ENCODE peak calls at places on chromosomes 2 and 18, in six cellular contexts. One of them, this sample, is unnamed.
A peak's percentile ranks its signal among the peaks of the same experiment; 100 is the strongest.

GRCh38 chr2:156466739-156467405 is 30.7 kb downstream of the GPD2 start:
- DNase-seq in fibroblast of lung: peak; percentile 83
- DNase-seq in AG04450: no peak
- DNase-seq in neural progenitor cell: no peak
- DNase-seq in lower lobe of right lung: no peak
- DNase-seq in lung: peak; percentile 34
- DNase-seq in this sample: peak; percentile 76

GRCh38 chr2:166376873-166377272 is 1.1 kb upstream of the SCN9A start:
- DNase-seq in lung: no peak
- DNase-seq in neural progenitor cell: no peak
- DNase-seq in AG04450: no peak
- DNase-seq in fibroblast of lung: no peak
- DNase-seq in lower lobe of right lung: no peak
- DNase-seq in this sample: no peak

GRCh38 chr2:232522014-232522854 is 2.0 kb downstream of the PRSS56 start:
- DNase-seq in fibroblast of lung: no peak
- DNase-seq in lower lobe of right lung: peak; percentile 72
- DNase-seq in neural progenitor cell: peak; percentile 77
- DNase-seq in lung: peak; percentile 41
- DNase-seq in AG04450: no peak
- DNase-seq in this sample: no peak

GRCh38 chr2:162492225-162492624 is 148.3 kb downstream of the GCA start:
- DNase-seq in AG04450: no peak
- DNase-seq in lung: no peak
- DNase-seq in lower lobe of right lung: no peak
- DNase-seq in fibroblast of lung: no peak
- DNase-seq in neural progenitor cell: no peak
- DNase-seq in this sample: no peak

GRCh38 chr2:128404709-128405466 is 86.2 kb upstream of the HS6ST1 start:
- DNase-seq in lung: no peak
- DNase-seq in lower lobe of right lung: no peak
- DNase-seq in AG04450: no peak
- DNase-seq in neural progenitor cell: no peak
- DNase-seq in fibroblast of lung: no peak
- DNase-seq in this sample: no peak

GRCh38 chr2:26617259-26618083 is 23.7 kb downstream of the CIB4 start:
- DNase-seq in neural progenitor cell: peak; percentile 56
- DNase-seq in AG04450: no peak
- DNase-seq in lower lobe of right lung: no peak
- DNase-seq in fibroblast of lung: no peak
- DNase-seq in lung: no peak
- DNase-seq in this sample: no peak

GRCh38 chr18:78673516-78674321 is 305.9 kb upstream of the SALL3 start:
- DNase-seq in neural progenitor cell: no peak
- DNase-seq in lower lobe of right lung: no peak
- DNase-seq in fibroblast of lung: no peak
- DNase-seq in AG04450: no peak
- DNase-seq in lung: no peak
- DNase-seq in this sample: no peak

GRCh38 chr2:36597532-36598377 is at the start of gene FEZ2:
- DNase-seq in AG04450: peak; percentile 29
- DNase-seq in neural progenitor cell: peak; percentile 97
- DNase-seq in lung: peak; percentile 79
- DNase-seq in lower lobe of right lung: peak; percentile 86
- DNase-seq in fibroblast of lung: peak; percentile 74
- DNase-seq in this sample: peak; percentile 49

GRCh38 chr2:152718909-152719645 is 657 bp downstream of the ARL6IP6 start:
- DNase-seq in lower lobe of right lung: no peak
- DNase-seq in fibroblast of lung: peak; percentile 38
- DNase-seq in AG04450: no peak
- DNase-seq in lung: peak; percentile 52
- DNase-seq in neural progenitor cell: peak; percentile 80
- DNase-seq in this sample: no peak

GRCh38 chr2:113117594-113118262 is 9.7 kb upstream of the IL1RN start:
- DNase-seq in lung: peak; percentile 52
- DNase-seq in neural progenitor cell: no peak
- DNase-seq in AG04450: peak; percentile 7
- DNase-seq in fibroblast of lung: peak; percentile 73
- DNase-seq in lower lobe of right lung: peak; percentile 56
- DNase-seq in this sample: peak; percentile 96

GRCh38 chr2:86194751-86195054 is 559 bp downstream of the IMMT start:
- DNase-seq in fibroblast of lung: no peak
- DNase-seq in lower lobe of right lung: no peak
- DNase-seq in AG04450: no peak
- DNase-seq in neural progenitor cell: no peak
- DNase-seq in lung: peak; percentile 95
- DNase-seq in this sample: no peak

GRCh38 chr2:27737676-27738348 is 33.7 kb upstream of the MRPL33 start:
- DNase-seq in lower lobe of right lung: no peak
- DNase-seq in fibroblast of lung: peak; percentile 82
- DNase-seq in lung: no peak
- DNase-seq in neural progenitor cell: no peak
- DNase-seq in AG04450: peak; percentile 7
- DNase-seq in this sample: no peak

GRCh38 chr18:11963991-11964484 is 17.3 kb upstream of the IMPA2 start:
- DNase-seq in lower lobe of right lung: no peak
- DNase-seq in neural progenitor cell: peak; percentile 37
- DNase-seq in fibroblast of lung: no peak
- DNase-seq in lung: no peak
- DNase-seq in AG04450: no peak
- DNase-seq in this sample: no peak

GRCh38 chr2:205696541-205697441 is 14.5 kb downstream of the NRP2 start:
- DNase-seq in lower lobe of right lung: no peak
- DNase-seq in neural progenitor cell: peak; percentile 57
- DNase-seq in fibroblast of lung: no peak
- DNase-seq in lung: no peak
- DNase-seq in AG04450: no peak
- DNase-seq in this sample: no peak

GRCh38 chr2:239275037-239275685 is 125.7 kb downstream of the HDAC4 start:
- DNase-seq in fibroblast of lung: peak; percentile 98
- DNase-seq in lower lobe of right lung: peak; percentile 81
- DNase-seq in lung: peak; percentile 74
- DNase-seq in neural progenitor cell: no peak
- DNase-seq in AG04450: peak; percentile 89
- DNase-seq in this sample: peak; percentile 94

GRCh38 chr2:237351796-237352195 is 62.2 kb downstream of the COL6A3 start:
- DNase-seq in lung: no peak
- DNase-seq in AG04450: no peak
- DNase-seq in lower lobe of right lung: no peak
- DNase-seq in fibroblast of lung: no peak
- DNase-seq in neural progenitor cell: no peak
- DNase-seq in this sample: no peak

GRCh38 chr18:67132919-67133318 is 383.6 kb downstream of the DSEL start:
- DNase-seq in neural progenitor cell: no peak
- DNase-seq in lung: no peak
- DNase-seq in lower lobe of right lung: no peak
- DNase-seq in AG04450: no peak
- DNase-seq in fibroblast of lung: no peak
- DNase-seq in this sample: no peak

GRCh38 chr2:237482485-237482884 is 4.6 kb upstream of the MLPH start:
- DNase-seq in fibroblast of lung: peak; percentile 90
- DNase-seq in lower lobe of right lung: peak; percentile 94
- DNase-seq in lung: peak; percentile 89
- DNase-seq in AG04450: no peak
- DNase-seq in neural progenitor cell: no peak
- DNase-seq in this sample: no peak

GRCh38 chr18:49342690-49343089 is 117.8 kb downstream of the DYM start:
- DNase-seq in lower lobe of right lung: no peak
- DNase-seq in neural progenitor cell: no peak
- DNase-seq in AG04450: no peak
- DNase-seq in lung: no peak
- DNase-seq in fibroblast of lung: peak; percentile 6
- DNase-seq in this sample: no peak

GRCh38 chr18:55546873-55547704 is 40.9 kb downstream of the TCF4 start:
- DNase-seq in neural progenitor cell: no peak
- DNase-seq in lung: no peak
- DNase-seq in lower lobe of right lung: no peak
- DNase-seq in fibroblast of lung: peak; percentile 63
- DNase-seq in AG04450: peak; percentile 39
- DNase-seq in this sample: peak; percentile 10

GRCh38 chr2:111961663-111962062 is 63.3 kb downstream of the MERTK start:
- DNase-seq in lung: no peak
- DNase-seq in lower lobe of right lung: no peak
- DNase-seq in neural progenitor cell: no peak
- DNase-seq in AG04450: no peak
- DNase-seq in fibroblast of lung: no peak
- DNase-seq in this sample: no peak

GRCh38 chr18:10015941-10016819 is 102.4 kb downstream of the VAPA start:
- DNase-seq in lung: no peak
- DNase-seq in fibroblast of lung: peak; percentile 90
- DNase-seq in neural progenitor cell: no peak
- DNase-seq in AG04450: peak; percentile 76
- DNase-seq in lower lobe of right lung: no peak
- DNase-seq in this sample: peak; percentile 62
- TF ChIP-seq CTCF in lung: no peak
- TF ChIP-seq CTCF in fibroblast of lung: peak; percentile 57
- TF ChIP-seq CTCF in neural progenitor cell: no peak
- TF ChIP-seq CTCF in AG04450: peak; percentile 64
- TF ChIP-seq CTCF in lower lobe of right lung: no peak
- TF ChIP-seq CTCF in this sample: peak; percentile 75

GRCh38 chr2:181782630-181783029 is 102.3 kb upstream of the NEUROD1 start:
- DNase-seq in fibroblast of lung: no peak
- DNase-seq in neural progenitor cell: no peak
- DNase-seq in lower lobe of right lung: no peak
- DNase-seq in AG04450: no peak
- DNase-seq in lung: no peak
- DNase-seq in this sample: no peak

GRCh38 chr2:181779288-181779871 is 99.1 kb upstream of the NEUROD1 start:
- DNase-seq in lung: no peak
- DNase-seq in lower lobe of right lung: no peak
- DNase-seq in fibroblast of lung: no peak
- DNase-seq in AG04450: no peak
- DNase-seq in neural progenitor cell: no peak
- DNase-seq in this sample: no peak

GRCh38 chr2:181780159-181781081 is 100.1 kb upstream of the NEUROD1 start:
- DNase-seq in lung: no peak
- DNase-seq in lower lobe of right lung: no peak
- DNase-seq in AG04450: no peak
- DNase-seq in neural progenitor cell: no peak
- DNase-seq in fibroblast of lung: peak; percentile 48
- DNase-seq in this sample: no peak

GRCh38 chr2:181778621-181779195 is 98.4 kb upstream of the NEUROD1 start:
- DNase-seq in neural progenitor cell: peak; percentile 31
- DNase-seq in fibroblast of lung: no peak
- DNase-seq in lung: no peak
- DNase-seq in AG04450: no peak
- DNase-seq in lower lobe of right lung: no peak
- DNase-seq in this sample: no peak

DNA sequence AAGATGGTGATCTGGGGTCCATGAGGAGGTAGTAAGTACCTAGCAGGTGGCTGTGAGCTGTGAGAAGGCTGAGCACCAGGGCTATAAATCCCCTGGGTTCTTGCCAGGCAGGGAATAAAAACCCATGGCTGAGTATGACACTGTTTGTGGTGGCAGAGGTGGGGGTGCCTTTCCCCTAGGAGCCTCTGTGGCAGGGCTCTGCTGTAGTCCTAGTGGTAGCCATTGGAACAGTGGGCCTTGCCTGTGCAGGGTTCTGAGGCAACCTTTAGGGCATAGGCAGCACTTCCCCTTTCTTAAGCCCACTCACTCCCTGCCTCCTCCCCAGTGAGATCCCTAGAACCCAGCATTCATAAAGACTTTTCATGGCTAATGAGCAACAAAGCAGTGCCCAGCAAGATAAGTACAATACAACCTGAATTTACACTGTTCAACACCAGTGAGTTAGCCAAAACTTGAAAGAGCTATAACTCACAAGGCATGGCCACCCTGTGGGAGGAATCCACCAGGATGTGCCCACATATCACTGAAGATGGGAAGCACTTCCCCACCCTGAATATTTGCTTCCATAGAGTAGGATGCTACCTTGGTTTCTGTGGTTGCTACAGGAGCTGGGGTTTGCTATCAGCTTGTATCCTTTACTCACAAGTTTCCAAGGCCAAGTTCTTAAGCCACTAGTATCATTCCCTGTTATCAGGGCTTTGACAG is 100.9 kb upstream of the NEUROD1 start:
- DNase-seq in AG04450: no peak
- DNase-seq in lung: no peak
- DNase-seq in fibroblast of lung: no peak
- DNase-seq in neural progenitor cell: no peak
- DNase-seq in lower lobe of right lung: peak; percentile 37
- DNase-seq in this sample: no peak
- TF ChIP-seq CTCF in AG04450: peak; percentile 6
- TF ChIP-seq CTCF in lung: no peak
- TF ChIP-seq CTCF in fibroblast of lung: no peak
- TF ChIP-seq CTCF in neural progenitor cell: no peak
- TF ChIP-seq CTCF in lower lobe of right lung: no peak
- TF ChIP-seq CTCF in this sample: no peak

DNA sequence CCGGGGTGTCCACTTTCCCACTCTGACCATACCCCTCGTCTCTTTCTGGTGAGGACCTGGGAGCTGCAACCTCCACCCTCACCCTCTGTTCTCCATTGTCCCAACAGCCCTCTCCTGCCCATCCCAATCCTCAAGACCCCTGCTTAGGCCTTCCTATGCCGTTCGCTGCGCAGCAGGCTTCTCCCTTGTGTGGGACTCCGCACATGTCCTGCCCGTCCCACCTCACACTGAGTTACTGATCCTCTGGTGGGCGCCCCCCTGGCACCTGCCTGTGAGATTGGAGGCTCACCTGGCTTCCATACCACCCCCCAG is 119.5 kb upstream of the SNTG2 start:
- DNase-seq in lung: no peak
- DNase-seq in AG04450: no peak
- DNase-seq in lower lobe of right lung: no peak
- DNase-seq in neural progenitor cell: no peak
- DNase-seq in fibroblast of lung: no peak
- DNase-seq in this sample: no peak
- TF ChIP-seq CTCF in lung: no peak
- TF ChIP-seq CTCF in AG04450: no peak
- TF ChIP-seq CTCF in lower lobe of right lung: no peak
- TF ChIP-seq CTCF in neural progenitor cell: no peak
- TF ChIP-seq CTCF in fibroblast of lung: no peak
- TF ChIP-seq CTCF in this sample: no peak

GRCh38 chr2:10448208-10448645 is at the start of gene ODC1:
- DNase-seq in neural progenitor cell: peak; percentile 98
- DNase-seq in lower lobe of right lung: peak; percentile 98
- DNase-seq in lung: peak; percentile 97
- DNase-seq in fibroblast of lung: peak; percentile 91
- DNase-seq in AG04450: peak; percentile 75
- DNase-seq in this sample: peak; percentile 86

GRCh38 chr2:10449838-10450691 is 1.9 kb upstream of the ODC1 start:
- DNase-seq in lung: peak; percentile 53
- DNase-seq in fibroblast of lung: no peak
- DNase-seq in lower lobe of right lung: peak; percentile 56
- DNase-seq in AG04450: no peak
- DNase-seq in neural progenitor cell: no peak
- DNase-seq in this sample: no peak

GRCh38 chr2:10449481-10449831 is 1.3 kb upstream of the ODC1 start:
- DNase-seq in fibroblast of lung: no peak
- DNase-seq in lung: no peak
- DNase-seq in neural progenitor cell: no peak
- DNase-seq in lower lobe of right lung: peak; percentile 10
- DNase-seq in AG04450: no peak
- DNase-seq in this sample: no peak

GRCh38 chr2:10447300-10448207 is 573 bp downstream of the ODC1 start:
- DNase-seq in fibroblast of lung: peak; percentile 46
- DNase-seq in AG04450: no peak
- DNase-seq in neural progenitor cell: peak; percentile 38
- DNase-seq in lung: no peak
- DNase-seq in lower lobe of right lung: peak; percentile 83
- DNase-seq in this sample: no peak

GRCh38 chr2:10448646-10449480 is 736 bp upstream of the ODC1 start:
- DNase-seq in lower lobe of right lung: peak; percentile 94
- DNase-seq in AG04450: peak; percentile 67
- DNase-seq in neural progenitor cell: peak; percentile 96
- DNase-seq in fibroblast of lung: peak; percentile 86
- DNase-seq in lung: peak; percentile 90
- DNase-seq in this sample: no peak
- TF ChIP-seq CTCF in lower lobe of right lung: peak; percentile 5
- TF ChIP-seq CTCF in AG04450: no peak
- TF ChIP-seq CTCF in neural progenitor cell: peak; percentile 34
- TF ChIP-seq CTCF in fibroblast of lung: no peak
- TF ChIP-seq CTCF in lung: no peak
- TF ChIP-seq CTCF in this sample: no peak

This sample was measured in AG09319.